ENCODE peak calls at places on chromosomes 7 and 10, in eight cellular contexts. F is activated CD4-positive, alpha-beta T cell treated with anti-CD3 and anti-CD28 coated beads for 1 hour; C is stimulated activated CD4-positive, alpha-beta T cell treated with anti-CD3 and anti-CD28 coated beads, Interleukin-15, amount 100 ng/mL, for 24 hours; U is T-helper 1 cell; P is NCI-H460; K is NCI-H774; E is lower lobe of right lung; T is SK-MEL-5. O is an unnamed sample.

GRCh38 chr10:21260060-21260792 is 265.3 kb downstream of the SKIDA1 start:
- DNase-seq in F (no peak), C (no peak), U (no peak), P (no peak), K (no peak), E (no peak), T (no peak), O (no peak)

GRCh38 chr10:100995171-100995570 is 4.4 kb upstream of the LZTS2 start:
- DNase-seq in F (no peak), C (no peak), U (no peak), P (no peak), K (no peak), E (no peak), T (no peak), O (no peak)

GRCh38 chr10:18681366-18681765 is 22.1 kb downstream of the ARL5B start:
- DNase-seq in F (no peak), C (no peak), U (no peak), P (no peak), K (no peak), E (no peak), T (no peak), O (no peak)

GRCh38 chr7:92841192-92841591 is 4.8 kb upstream of the CDK6 start:
- DNase-seq in F (no peak), C (no peak), U (no peak), P (no peak), K (no peak), E (no peak), T (no peak), O (no peak)

GRCh38 chr10:70575486-70575873 is 27.1 kb downstream of the PRF1 start:
- DNase-seq in F (no peak), C (no peak), U (no peak), P (no peak), K (no peak), E (no peak), T (no peak), O (no peak)

GRCh38 chr7:121046009-121046408 is 57.5 kb downstream of the CPED1 start:
- DNase-seq in F (no peak), C (no peak), U (no peak), P (no peak), K (no peak), E (no peak), T (no peak), O (no peak)

GRCh38 chr10:21732067-21732772 is 198.2 kb downstream of the MLLT10 start:
- DNase-seq in F (no peak), C (peak; percentile 42), U (peak; percentile 15), P (peak; percentile 69), K (peak; percentile 34), E (no peak), T (peak; percentile 77), O (no peak)

GRCh38 chr7:47681241-47681810 is 99.4 kb upstream of the TNS3 start:
- DNase-seq in F (no peak), C (no peak), U (no peak), P (no peak), K (no peak), E (no peak), T (peak; percentile 64), O (no peak)

GRCh38 chr7:2706685-2707126 is 18.7 kb downstream of the AMZ1 start:
- DNase-seq in F (no peak), C (no peak), U (no peak), P (no peak), K (no peak), E (no peak), T (no peak), O (no peak)

GRCh38 chr10:131065673-131066331 is 245.7 kb downstream of the TCERG1L start:
- DNase-seq in F (no peak), C (no peak), U (no peak), P (no peak), K (no peak), E (no peak), T (no peak), O (no peak)

GRCh38 chr10:103145860-103146466 is 47.1 kb downstream of the NT5C2 start:
- DNase-seq in F (no peak), C (peak; percentile 36), U (no peak), P (peak; percentile 61), K (no peak), E (no peak), T (peak; percentile 11), O (no peak)

GRCh38 chr7:91710896-91711295 is 169.6 kb downstream of the MTERF1 start:
- DNase-seq in F (no peak), C (no peak), U (no peak), P (no peak), K (no peak), E (no peak), T (no peak), O (no peak)

GRCh38 chr7:96910484-96910883 is 94.9 kb upstream of the DLX6 start:
- DNase-seq in F (no peak), C (no peak), U (no peak), P (no peak), K (no peak), E (no peak), T (no peak), O (no peak)

GRCh38 chr10:43599333-43599732 is 6.9 kb upstream of the ZNF485 start:
- DNase-seq in F (no peak), C (no peak), U (no peak), P (no peak), K (no peak), E (no peak), T (no peak), O (no peak)

GRCh38 chr10:113528876-113529275 is 24.0 kb upstream of the HABP2 start:
- DNase-seq in F (no peak), C (no peak), U (no peak), P (no peak), K (no peak), E (no peak), T (no peak), O (no peak)

GRCh38 chr10:124262249-124262865 is 156.4 kb downstream of the OAT start:
- DNase-seq in F (no peak), C (no peak), U (no peak), P (no peak), K (no peak), E (no peak), T (no peak), O (no peak)

GRCh38 chr7:76428149-76428823 is 3.5 kb downstream of the ZP3 start:
- DNase-seq in F (no peak), C (no peak), U (no peak), P (no peak), K (no peak), E (no peak), T (no peak), O (no peak)

GRCh38 chr10:24579448-24579847 is 144.2 kb downstream of the ARHGAP21 start:
- DNase-seq in F (no peak), C (no peak), U (no peak), P (no peak), K (no peak), E (no peak), T (no peak), O (no peak)